ENCODE peak calls at places on chromosomes 1 and 21, in five cellular contexts. Y, E, M, L and X are unnamed samples.

GRCh38 chr1:91400133-91400725 is 4.4 kb downstream of the HFM1 start:
- DNase-seq in Y (no peak), E (no peak), M (no peak), L (no peak), X (no peak)

GRCh38 chr1:12711421-12712005 is 4.4 kb upstream of the AADACL3 start:
- DNase-seq in Y (no peak), E (no peak), M (no peak), L (no peak), X (no peak)

GRCh38 chr21:38379171-38379570 is 119.1 kb downstream of the ERG start:
- DNase-seq in Y (no peak), E (no peak), M (no peak), L (no peak), X (no peak)

GRCh38 chr1:57411262-57411661 is 12.6 kb downstream of the DAB1 start:
- DNase-seq in Y (no peak), E (peak), M (no peak), L (peak), X (no peak)

GRCh38 chr1:210687582-210688279 is 359.0 kb downstream of the HHAT start:
- DNase-seq in Y (no peak), E (no peak), M (no peak), L (no peak), X (no peak)

GRCh38 chr1:168447871-168448270 is 95.9 kb downstream of the XCL2 start:
- DNase-seq in Y (no peak), E (no peak), M (no peak), L (no peak), X (no peak)

GRCh38 chr1:55955237-55955636 is 624.1 kb downstream of the PLPP3 start:
- DNase-seq in Y (no peak), E (no peak), M (no peak), L (no peak), X (no peak)

GRCh38 chr1:184673305-184673704 is 81.4 kb downstream of the EDEM3 start:
- DNase-seq in Y (no peak), E (no peak), M (no peak), L (no peak), X (no peak)

GRCh38 chr1:48470506-48470905 is 1.5 kb downstream of the SPATA6 start:
- DNase-seq in Y (no peak), E (no peak), M (peak), L (no peak), X (no peak)

GRCh38 chr1:167441222-167441621 is 77.1 kb downstream of the CD247 start:
- DNase-seq in Y (no peak), E (no peak), M (no peak), L (no peak), X (no peak)

GRCh38 chr1:167438171-167439138 is 79.9 kb downstream of the CD247 start:
- DNase-seq in Y (no peak), E (no peak), M (no peak), L (no peak), X (peak)

GRCh38 chr1:167440345-167440744 is 78.0 kb downstream of the CD247 start:
- DNase-seq in Y (no peak), E (no peak), M (no peak), L (no peak), X (peak)

GRCh38 chr1:167440776-167441175 is 77.6 kb downstream of the CD247 start:
- DNase-seq in Y (no peak), E (no peak), M (no peak), L (no peak), X (no peak)

GRCh38 chr1:167439301-167439988 is 78.9 kb downstream of the CD247 start:
- DNase-seq in Y (no peak), E (no peak), M (peak), L (no peak), X (no peak)
- H3K4me3 ChIP-seq in Y (peak), E (peak), M (peak), L (peak), X (peak)

GRCh38 chr1:11594222-11594621 is 60.0 kb downstream of the FBXO2 start:
- DNase-seq in Y (no peak), E (no peak), M (no peak), L (no peak), X (no peak)
- TF ChIP-seq CTCF in Y (no peak), E (no peak), M (no peak), L (peak), X (peak)

DNA sequence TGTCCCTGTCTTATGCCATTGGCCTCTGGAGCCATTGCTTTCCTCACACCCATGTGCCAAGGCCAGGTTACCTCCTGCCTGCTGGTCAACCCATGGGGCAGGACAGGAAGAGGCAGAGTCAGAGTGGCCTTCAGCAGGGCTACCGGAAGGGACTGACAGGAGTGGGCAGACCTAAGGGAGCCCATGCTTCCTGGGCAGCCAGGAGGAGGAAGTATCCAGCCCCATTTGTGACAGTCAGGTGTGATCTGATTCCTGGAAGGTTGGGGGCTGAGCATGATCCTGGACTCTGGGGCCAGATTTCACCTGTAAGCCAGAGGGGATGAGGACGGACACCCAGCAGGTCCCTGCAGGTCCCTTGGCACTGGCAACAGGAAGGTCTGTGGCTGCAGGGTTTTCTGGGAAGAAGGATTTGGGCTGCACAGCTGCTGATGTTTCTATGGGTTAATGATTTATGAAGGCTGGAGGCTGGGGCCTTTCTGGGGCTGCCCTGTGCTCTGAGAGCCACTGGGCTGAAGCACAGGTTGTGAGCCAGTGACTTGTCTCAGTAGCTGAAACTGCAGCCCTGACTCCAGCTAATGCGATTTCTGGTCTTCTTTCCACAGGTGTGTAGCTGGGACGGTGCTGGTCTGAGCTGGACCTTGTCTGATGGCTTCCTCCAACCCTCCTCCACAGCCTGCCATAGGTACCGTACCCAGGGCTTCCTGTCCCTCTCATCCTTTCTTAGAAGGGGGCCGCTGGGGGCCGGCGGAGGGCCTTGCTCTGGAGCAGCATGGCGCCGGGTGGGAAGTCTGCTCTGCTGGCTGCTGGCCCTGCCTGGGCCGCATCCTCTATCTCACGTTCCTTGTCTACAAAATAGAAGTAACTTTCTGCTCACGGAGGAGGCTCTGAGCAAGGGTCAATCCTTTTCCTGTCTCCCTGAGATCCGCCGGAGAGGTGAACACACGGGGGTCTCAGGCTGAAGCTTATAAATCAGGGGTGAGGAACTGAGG is 40.7 kb downstream of the ARHGEF10L start:
- DNase-seq in Y (no peak), E (no peak), M (no peak), L (no peak), X (no peak)
- H3K4me3 ChIP-seq in Y (no peak), E (no peak), M (no peak), L (no peak), X (no peak)

DNA sequence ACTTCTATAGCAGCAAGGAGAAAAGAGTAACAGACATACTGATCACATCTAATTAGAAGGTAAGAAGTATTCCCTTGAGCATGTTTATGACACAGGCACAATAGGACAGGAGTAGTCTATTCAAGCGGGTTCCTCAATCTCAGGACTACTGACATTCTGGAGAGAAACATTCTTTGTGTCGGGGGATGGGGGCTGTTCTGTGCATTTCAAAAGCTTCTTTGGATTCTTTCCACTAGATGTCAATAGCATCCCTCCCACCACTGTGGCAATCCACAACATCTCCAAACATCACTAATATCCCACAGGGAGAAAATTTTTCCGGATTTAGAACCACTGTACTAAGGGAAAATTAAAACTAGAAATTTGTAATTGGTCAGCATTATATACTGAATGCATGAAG is 56.9 kb downstream of the ADAMTS5 start:
- DNase-seq in Y (no peak), E (no peak), M (no peak), L (no peak), X (no peak)
- TF ChIP-seq CTCF in Y (no peak), E (no peak), M (no peak), L (peak), X (peak)

DNA sequence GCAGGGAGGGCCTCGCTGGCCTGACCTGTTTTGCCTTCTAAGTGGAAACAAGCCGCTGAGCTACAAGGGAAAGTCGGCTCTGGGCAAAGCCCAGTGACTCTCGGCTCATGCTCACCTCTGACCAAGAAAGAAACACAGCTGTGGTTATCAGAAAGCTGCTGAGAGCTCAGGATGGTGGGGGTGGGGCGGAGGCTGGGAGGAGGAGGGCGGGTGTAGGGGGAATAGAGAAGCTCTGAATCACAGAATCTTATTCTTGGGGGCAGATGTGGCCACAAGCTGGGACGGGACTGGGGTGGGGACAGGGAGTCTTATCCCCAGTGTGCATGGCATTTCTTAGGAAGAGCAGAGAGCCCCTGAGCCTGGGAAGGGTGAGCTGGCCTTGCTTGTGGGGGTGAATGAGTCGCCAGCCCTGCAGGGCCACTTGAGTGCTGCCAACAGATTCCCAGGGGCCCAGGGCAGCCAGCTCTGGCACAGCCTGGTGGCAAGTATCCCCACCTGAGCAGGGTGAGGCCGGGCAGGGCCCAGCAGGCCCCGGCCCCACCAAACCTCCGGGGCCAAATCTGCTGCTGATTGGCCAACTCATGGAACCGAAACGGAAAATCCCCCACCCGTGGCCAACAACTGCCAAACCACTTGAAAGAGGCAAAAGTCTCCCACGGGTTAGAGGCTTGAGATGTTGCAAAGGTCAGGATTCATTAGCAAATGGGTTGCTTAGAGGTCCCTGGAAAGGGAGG is 120.6 kb downstream of the SPSB1 start:
- DNase-seq in Y (peak), E (peak), M (peak), L (peak), X (no peak)
- H3K4me3 ChIP-seq in Y (peak), E (no peak), M (no peak), L (no peak), X (no peak)

DNA sequence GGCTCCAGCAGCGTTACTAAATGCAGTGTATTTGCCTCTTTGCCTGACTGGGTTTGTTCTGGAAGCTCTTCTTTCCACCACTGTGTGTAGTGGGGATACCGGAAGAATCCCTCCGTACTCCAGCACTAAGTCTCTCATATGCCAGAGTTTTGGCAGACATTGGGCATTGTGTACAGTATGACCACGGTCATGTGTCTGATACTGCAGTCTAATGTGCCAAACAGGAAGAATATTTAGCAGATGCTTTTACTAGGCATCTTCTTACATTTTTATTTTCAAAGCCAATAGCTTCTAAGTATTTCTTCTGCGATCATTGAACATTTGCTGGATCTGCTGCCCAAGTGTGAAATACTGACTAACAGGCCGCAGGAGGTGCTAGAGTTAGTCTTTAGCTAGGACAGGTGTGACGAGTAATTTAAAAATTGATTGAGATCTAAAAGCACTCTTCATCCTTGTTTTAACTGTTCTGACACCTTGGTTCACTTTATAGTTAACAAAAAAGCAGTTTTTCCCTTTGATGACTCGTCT is 658 bp upstream of the FAM78B start:
- DNase-seq in Y (no peak), E (no peak), M (no peak), L (no peak), X (no peak)
- TF ChIP-seq CTCF in Y (no peak), E (no peak), M (no peak), L (no peak), X (no peak)

DNA sequence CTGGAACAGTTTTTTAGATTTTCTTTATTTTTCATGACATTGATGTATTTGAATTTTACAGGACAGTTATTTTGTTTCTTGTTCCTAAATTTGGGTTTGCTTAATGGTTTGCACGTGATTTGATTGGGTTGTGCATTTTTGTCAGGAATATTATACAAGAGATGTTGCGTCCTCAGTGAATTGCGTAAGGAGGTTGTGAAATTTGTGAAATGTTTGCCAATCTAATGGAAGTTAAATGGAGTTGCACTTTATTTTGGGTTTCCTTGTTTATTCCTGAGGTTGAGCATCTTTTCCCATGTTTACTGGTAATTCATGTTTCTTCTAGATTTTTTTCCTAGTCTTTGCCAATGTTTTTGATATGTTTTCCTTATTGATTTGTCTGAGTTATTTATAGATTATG is 19.9 kb downstream of the ZNF648 start:
- DNase-seq in Y (no peak), E (no peak), M (no peak), L (no peak), X (no peak)
- H3K4me3 ChIP-seq in Y (no peak), E (no peak), M (no peak), L (no peak), X (no peak)

GRCh38 chr1:226611301-226611700 is 62.7 kb downstream of the STUM start:
- DNase-seq in Y (no peak), E (no peak), M (peak), L (no peak), X (no peak)
- TF ChIP-seq CTCF in Y (no peak), E (no peak), M (no peak), L (peak), X (no peak)